ENCODE peak calls at places on chromosomes 3 and 15, in six cellular contexts. U, R, A, I, P and B are unnamed samples.

GRCh38 chr3:31361391-31362273 is 171.1 kb upstream of the STT3B start:
- DNase-seq in U (no peak), R (no peak), A (no peak), I (no peak), P (no peak), B (no peak)

GRCh38 chr15:96274698-96275097 is 55.8 kb upstream of the NR2F2 start:
- DNase-seq in U (no peak), R (no peak), A (no peak), I (no peak), P (no peak), B (no peak)

GRCh38 chr3:2851835-2852234 is 258.3 kb downstream of the IL5RA start:
- DNase-seq in U (peak; percentile 55), R (no peak), A (no peak), I (no peak), P (no peak), B (no peak)

GRCh38 chr15:58515807-58516206 is 84.0 kb downstream of the LIPC start:
- DNase-seq in U (no peak), R (no peak), A (peak; percentile 50), I (no peak), P (no peak), B (no peak)

GRCh38 chr15:25250011-25250596 is 188.7 kb downstream of the UBE3A start:
- DNase-seq in U (peak; percentile 8), R (no peak), A (peak; percentile 3), I (peak; percentile 5), P (no peak), B (no peak)

GRCh38 chr3:184523825-184524615 is 37.6 kb upstream of the EPHB3 start:
- DNase-seq in U (no peak), R (no peak), A (no peak), I (no peak), P (peak; percentile 69), B (no peak)

GRCh38 chr3:156553705-156554356 is 1.1 kb downstream of the SSR3 start:
- DNase-seq in U (no peak), R (peak; percentile 13), A (no peak), I (no peak), P (peak; percentile 54), B (no peak)

GRCh38 chr3:195911946-195912270 is 3.6 kb upstream of the TNK2 start:
- DNase-seq in U (no peak), R (no peak), A (no peak), I (no peak), P (peak; percentile 87), B (no peak)

GRCh38 chr15:40344217-40344616 is 3.5 kb upstream of the CCDC9B start:
- DNase-seq in U (peak; percentile 33), R (no peak), A (no peak), I (no peak), P (no peak), B (no peak)

GRCh38 chr15:42385206-42385979 is 26.1 kb downstream of the CAPN3 start:
- DNase-seq in U (no peak), R (peak; percentile 60), A (peak; percentile 17), I (peak; percentile 38), P (peak; percentile 60), B (no peak)

GRCh38 chr15:64503197-64503596 is 42.8 kb downstream of the ZNF609 start:
- DNase-seq in U (no peak), R (no peak), A (no peak), I (no peak), P (no peak), B (no peak)

GRCh38 chr15:60660290-60661051 is 181.5 kb upstream of the ICE2 start:
- DNase-seq in U (no peak), R (peak; percentile 35), A (no peak), I (no peak), P (peak; percentile 78), B (no peak)

GRCh38 chr15:27028836-27029482 is 58.0 kb downstream of the GABRG3 start:
- DNase-seq in U (no peak), R (no peak), A (no peak), I (no peak), P (no peak), B (no peak)

GRCh38 chr15:27671794-27672438 is 427.2 kb downstream of the OCA2 start:
- DNase-seq in U (no peak), R (no peak), A (no peak), I (no peak), P (no peak), B (no peak)

GRCh38 chr3:48411606-48412374 is 18.1 kb downstream of the PLXNB1 start:
- DNase-seq in U (no peak), R (peak; percentile 17), A (no peak), I (no peak), P (no peak), B (no peak)

GRCh38 chr3:76554717-76555116 is 485.2 kb upstream of the ROBO2 start:
- DNase-seq in U (no peak), R (peak; percentile 19), A (no peak), I (no peak), P (peak; percentile 16), B (no peak)

GRCh38 chr3:153165211-153165815 is 3.3 kb downstream of the RAP2B start:
- DNase-seq in U (no peak), R (no peak), A (no peak), I (no peak), P (no peak), B (no peak)

GRCh38 chr15:71666723-71667122 is 143.6 kb upstream of the NR2E3 start:
- DNase-seq in U (no peak), R (no peak), A (no peak), I (no peak), P (no peak), B (no peak)

GRCh38 chr3:27585429-27585828 is 101.2 kb upstream of the SLC4A7 start:
- DNase-seq in U (no peak), R (no peak), A (no peak), I (no peak), P (no peak), B (no peak)

GRCh38 chr3:189122526-189123205 is 49.1 kb upstream of the TPRG1 start:
- DNase-seq in U (no peak), R (no peak), A (no peak), I (no peak), P (no peak), B (no peak)

GRCh38 chr3:155553800-155554199 is 191.1 kb downstream of the PLCH1 start:
- DNase-seq in U (no peak), R (no peak), A (peak; percentile 26), I (no peak), P (no peak), B (no peak)

GRCh38 chr15:40285151-40285898 is 2.5 kb upstream of the ANKRD63 start:
- DNase-seq in U (no peak), R (no peak), A (no peak), I (no peak), P (no peak), B (no peak)

GRCh38 chr3:55620361-55621025 is 133.4 kb upstream of the WNT5A start:
- DNase-seq in U (no peak), R (no peak), A (no peak), I (no peak), P (peak; percentile 42), B (no peak)

GRCh38 chr3:153070153-153070868 is 91.7 kb upstream of the RAP2B start:
- DNase-seq in U (no peak), R (no peak), A (no peak), I (no peak), P (peak; percentile 9), B (no peak)

GRCh38 chr15:57552678-57553334 is 38.9 kb upstream of the MYZAP start:
- DNase-seq in U (no peak), R (no peak), A (no peak), I (no peak), P (no peak), B (no peak)